ENCODE peak calls at places on chromosome 18, in five cellular contexts. One of them, this sample, is unnamed.

GRCh38 chr18:27608742-27609141 is 423.6 kb upstream of the CHST9 start:
- DNase-seq in GM12878: no peak
- DNase-seq in HepG2: no peak
- DNase-seq in WTC11: no peak
- DNase-seq in A549: no peak
- DNase-seq in this sample: no peak

GRCh38 chr18:7677001-7677400 is 109.9 kb downstream of the PTPRM start:
- DNase-seq in A549: no peak
- DNase-seq in WTC11: no peak
- DNase-seq in HepG2: no peak
- DNase-seq in GM12878: no peak
- DNase-seq in this sample: no peak

GRCh38 chr18:6729247-6730091 is at the start of gene ARHGAP28:
- DNase-seq in GM12878: no peak
- DNase-seq in WTC11: peak
- DNase-seq in HepG2: no peak
- DNase-seq in A549: peak
- DNase-seq in this sample: peak

GRCh38 chr18:26574958-26575864 is 26.9 kb upstream of the KCTD1 start:
- DNase-seq in WTC11: peak
- DNase-seq in GM12878: no peak
- DNase-seq in A549: peak
- DNase-seq in HepG2: peak
- DNase-seq in this sample: no peak

GRCh38 chr18:79784965-79785770 is 12.6 kb upstream of the KCNG2 start:
- DNase-seq in WTC11: no peak
- DNase-seq in HepG2: no peak
- DNase-seq in A549: no peak
- DNase-seq in GM12878: no peak
- DNase-seq in this sample: no peak

GRCh38 chr18:6842081-6842480 is 112.6 kb downstream of the ARHGAP28 start:
- DNase-seq in WTC11: no peak
- DNase-seq in GM12878: no peak
- DNase-seq in HepG2: no peak
- DNase-seq in A549: no peak
- DNase-seq in this sample: no peak

GRCh38 chr18:5530623-5531022 is 13.2 kb downstream of the EPB41L3 start:
- DNase-seq in HepG2: no peak
- DNase-seq in GM12878: no peak
- DNase-seq in A549: no peak
- DNase-seq in WTC11: no peak
- DNase-seq in this sample: no peak

GRCh38 chr18:53780666-53781065 is 443.8 kb downstream of the MBD2 start:
- DNase-seq in WTC11: no peak
- DNase-seq in HepG2: no peak
- DNase-seq in GM12878: no peak
- DNase-seq in A549: no peak
- DNase-seq in this sample: no peak

GRCh38 chr18:12862874-12863482 is 21.1 kb downstream of the PTPN2 start:
- DNase-seq in A549: no peak
- DNase-seq in HepG2: no peak
- DNase-seq in WTC11: no peak
- DNase-seq in GM12878: no peak
- DNase-seq in this sample: no peak

GRCh38 chr18:12767580-12768155 is 64.8 kb downstream of the PSMG2 start:
- DNase-seq in GM12878: no peak
- DNase-seq in WTC11: no peak
- DNase-seq in A549: no peak
- DNase-seq in HepG2: peak
- DNase-seq in this sample: no peak

GRCh38 chr18:76426738-76427305 is 68.2 kb downstream of the ZNF516 start:
- DNase-seq in HepG2: peak
- DNase-seq in WTC11: peak
- DNase-seq in GM12878: no peak
- DNase-seq in A549: peak
- DNase-seq in this sample: peak

GRCh38 chr18:72869786-72870185 is 2.0 kb upstream of the NETO1 start:
- DNase-seq in HepG2: no peak
- DNase-seq in WTC11: peak
- DNase-seq in A549: no peak
- DNase-seq in GM12878: no peak
- DNase-seq in this sample: no peak

GRCh38 chr18:72868666-72869661 is 1.2 kb upstream of the NETO1 start:
- DNase-seq in GM12878: no peak
- DNase-seq in WTC11: peak
- DNase-seq in A549: no peak
- DNase-seq in HepG2: no peak
- DNase-seq in this sample: no peak

GRCh38 chr18:72867721-72868665 is at the start of gene NETO1:
- DNase-seq in GM12878: no peak
- DNase-seq in A549: no peak
- DNase-seq in HepG2: no peak
- DNase-seq in WTC11: peak
- DNase-seq in this sample: no peak

GRCh38 chr18:72866901-72867701 is 686 bp downstream of the NETO1 start:
- DNase-seq in A549: no peak
- DNase-seq in WTC11: peak
- DNase-seq in GM12878: no peak
- DNase-seq in HepG2: no peak
- DNase-seq in this sample: no peak

DNA sequence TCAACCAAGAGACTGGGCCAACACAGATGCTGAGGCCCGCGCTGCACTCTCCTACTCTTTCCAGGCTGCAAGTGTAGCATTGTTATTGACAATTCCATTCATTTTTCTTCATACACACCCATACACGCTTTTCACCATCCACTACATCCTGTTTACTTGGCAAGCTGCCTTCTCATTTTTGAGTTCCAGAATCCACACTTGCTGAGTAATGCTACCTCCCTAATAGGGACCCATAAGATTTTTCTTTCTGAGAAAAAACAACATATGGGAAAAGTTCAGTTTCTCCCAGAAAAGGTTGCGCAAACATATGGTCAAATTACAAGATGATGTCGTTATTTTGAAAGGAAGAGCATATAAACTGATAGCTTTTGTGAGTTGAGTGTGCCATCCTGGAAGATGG is 3.3 kb upstream of the NETO1 start:
- DNase-seq in HepG2: no peak
- DNase-seq in WTC11: no peak
- DNase-seq in A549: no peak
- DNase-seq in GM12878: no peak
- DNase-seq in this sample: no peak
- TF ChIP-seq ESRRA in HepG2: no peak
- TF ChIP-seq ESRRA in WTC11: no peak
- TF ChIP-seq ESRRA in A549: no peak
- TF ChIP-seq ESRRA in GM12878: no peak
- TF ChIP-seq ESRRA in this sample: no peak

DNA sequence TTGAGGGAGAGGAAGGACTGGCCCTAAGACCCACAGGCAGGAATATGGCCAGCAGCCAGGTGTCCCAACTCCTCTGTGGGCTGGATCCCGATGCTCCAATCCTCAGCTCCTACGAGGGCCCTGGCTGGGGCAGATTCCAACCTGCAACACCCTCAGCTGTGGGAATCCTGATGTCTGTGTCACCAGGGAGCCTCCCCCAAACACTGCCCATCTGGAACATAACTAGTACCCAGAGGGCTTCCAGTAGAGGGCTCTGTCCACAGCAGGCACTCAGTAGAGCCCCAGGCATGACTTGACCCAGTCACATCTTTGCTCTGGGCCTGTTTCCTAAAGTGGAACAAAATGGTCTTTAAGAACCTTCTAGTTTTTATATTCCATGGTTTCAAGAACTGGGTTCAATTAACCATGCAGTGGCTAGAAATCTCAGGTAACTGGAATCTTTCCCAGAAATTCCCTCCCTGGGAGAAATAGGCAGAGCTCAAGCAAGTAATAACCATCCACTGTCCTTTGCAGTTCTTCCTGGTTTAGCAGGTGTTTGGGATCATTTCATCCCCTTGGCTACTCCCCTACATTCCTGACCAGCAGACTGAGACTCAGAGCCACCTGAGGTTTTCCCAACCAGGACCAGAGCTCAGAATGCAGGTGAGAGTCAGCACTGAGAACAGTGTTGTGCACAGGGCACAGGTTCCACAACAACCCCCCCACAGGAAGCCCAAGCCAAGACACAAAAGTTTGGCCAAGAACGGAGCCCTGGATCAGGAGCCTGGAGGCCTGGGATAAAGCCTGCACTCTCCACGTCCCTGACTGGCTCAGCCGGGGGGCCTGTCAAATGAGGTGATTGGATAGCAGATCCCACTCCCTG is 20.8 kb upstream of the LOXHD1 start:
- DNase-seq in WTC11: no peak
- DNase-seq in HepG2: no peak
- DNase-seq in GM12878: no peak
- DNase-seq in A549: no peak
- DNase-seq in this sample: no peak
- TF ChIP-seq ESRRA in WTC11: no peak
- TF ChIP-seq ESRRA in HepG2: no peak
- TF ChIP-seq ESRRA in GM12878: no peak
- TF ChIP-seq ESRRA in A549: no peak
- TF ChIP-seq ESRRA in this sample: no peak

GRCh38 chr18:60066576-60066975 is 166.8 kb downstream of the PMAIP1 start:
- DNase-seq in HepG2: no peak
- DNase-seq in WTC11: no peak
- DNase-seq in GM12878: no peak
- DNase-seq in A549: no peak
- DNase-seq in this sample: no peak

GRCh38 chr18:60062396-60062795 is 162.6 kb downstream of the PMAIP1 start:
- DNase-seq in HepG2: no peak
- DNase-seq in GM12878: no peak
- DNase-seq in WTC11: no peak
- DNase-seq in A549: no peak
- DNase-seq in this sample: no peak

GRCh38 chr18:60060578-60060977 is 160.8 kb downstream of the PMAIP1 start:
- DNase-seq in GM12878: no peak
- DNase-seq in A549: no peak
- DNase-seq in WTC11: no peak
- DNase-seq in HepG2: no peak
- DNase-seq in this sample: no peak

GRCh38 chr18:60067426-60068210 is 167.8 kb downstream of the PMAIP1 start:
- DNase-seq in A549: no peak
- DNase-seq in WTC11: no peak
- DNase-seq in GM12878: no peak
- DNase-seq in HepG2: no peak
- DNase-seq in this sample: no peak

GRCh38 chr18:60064271-60064670 is 164.5 kb downstream of the PMAIP1 start:
- DNase-seq in A549: no peak
- DNase-seq in WTC11: no peak
- DNase-seq in GM12878: no peak
- DNase-seq in HepG2: no peak
- DNase-seq in this sample: no peak
- TF ChIP-seq ESRRA in A549: no peak
- TF ChIP-seq ESRRA in WTC11: no peak
- TF ChIP-seq ESRRA in GM12878: no peak
- TF ChIP-seq ESRRA in HepG2: no peak
- TF ChIP-seq ESRRA in this sample: no peak

GRCh38 chr18:55355220-55355619 is 232.8 kb downstream of the TCF4 start:
- DNase-seq in A549: no peak
- DNase-seq in WTC11: no peak
- DNase-seq in GM12878: no peak
- DNase-seq in HepG2: no peak
- DNase-seq in this sample: no peak

GRCh38 chr18:55353391-55353790 is 234.6 kb downstream of the TCF4 start:
- DNase-seq in GM12878: no peak
- DNase-seq in HepG2: no peak
- DNase-seq in A549: no peak
- DNase-seq in WTC11: no peak
- DNase-seq in this sample: no peak

GRCh38 chr18:55351980-55352714 is 235.8 kb downstream of the TCF4 start:
- DNase-seq in GM12878: no peak
- DNase-seq in HepG2: no peak
- DNase-seq in WTC11: no peak
- DNase-seq in A549: no peak
- DNase-seq in this sample: no peak

GRCh38 chr18:55354795-55355194 is 233.2 kb downstream of the TCF4 start:
- DNase-seq in WTC11: no peak
- DNase-seq in HepG2: no peak
- DNase-seq in A549: no peak
- DNase-seq in GM12878: no peak
- DNase-seq in this sample: no peak

GRCh38 chr18:55353806-55354205 is 234.2 kb downstream of the TCF4 start:
- DNase-seq in A549: no peak
- DNase-seq in GM12878: no peak
- DNase-seq in WTC11: no peak
- DNase-seq in HepG2: no peak
- DNase-seq in this sample: no peak
- TF ChIP-seq ESRRA in A549: no peak
- TF ChIP-seq ESRRA in GM12878: no peak
- TF ChIP-seq ESRRA in WTC11: no peak
- TF ChIP-seq ESRRA in HepG2: no peak
- TF ChIP-seq ESRRA in this sample: no peak

GRCh38 chr18:8828798-8829197 is 123.4 kb downstream of the MTCL1 start:
- DNase-seq in WTC11: no peak
- DNase-seq in HepG2: no peak
- DNase-seq in GM12878: no peak
- DNase-seq in A549: no peak
- DNase-seq in this sample: no peak
- TF ChIP-seq ESRRA in WTC11: no peak
- TF ChIP-seq ESRRA in HepG2: no peak
- TF ChIP-seq ESRRA in GM12878: no peak
- TF ChIP-seq ESRRA in A549: no peak
- TF ChIP-seq ESRRA in this sample: no peak

DNA sequence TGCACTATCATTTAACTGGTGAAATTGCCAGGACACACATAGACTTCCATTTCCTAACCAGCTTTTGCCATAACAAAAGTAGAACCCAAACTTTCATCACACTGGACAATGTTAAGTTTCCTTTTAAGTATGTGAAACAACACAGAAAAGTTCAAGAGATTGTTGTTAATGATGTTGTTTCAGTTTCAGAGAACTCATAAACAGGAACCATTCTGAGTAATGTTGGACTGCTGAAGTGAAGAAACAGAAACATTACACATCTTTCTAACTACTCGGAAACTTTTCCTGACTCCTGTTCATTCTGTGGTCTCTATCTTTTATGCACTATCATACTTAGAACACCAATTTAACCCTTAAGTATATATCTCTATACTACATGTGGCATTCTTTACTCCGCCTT is 179.2 kb downstream of the RIT2 start:
- DNase-seq in A549: no peak
- DNase-seq in GM12878: peak
- DNase-seq in HepG2: no peak
- DNase-seq in WTC11: no peak
- DNase-seq in this sample: no peak
- TF ChIP-seq ESRRA in A549: no peak
- TF ChIP-seq ESRRA in GM12878: no peak
- TF ChIP-seq ESRRA in HepG2: no peak
- TF ChIP-seq ESRRA in WTC11: no peak
- TF ChIP-seq ESRRA in this sample: no peak